ENCODE peak calls at places on chromosomes 3 and 15, in eight cellular contexts. One of them, this sample, is unnamed.

GRCh38 chr15:73822998-73823397 is 50.4 kb upstream of the TBC1D21 start:
- DNase-seq in GM23338: peak; percentile 68
- DNase-seq in GM12892: no peak
- DNase-seq in sigmoid colon: no peak
- DNase-seq in upper lobe of left lung: no peak
- DNase-seq in HL-60: no peak
- DNase-seq in breast epithelium: no peak
- DNase-seq in GM12891: no peak
- DNase-seq in this sample: no peak

GRCh38 chr15:67165653-67166260 is 88.7 kb downstream of the AAGAB start:
- DNase-seq in GM23338: peak; percentile 84
- DNase-seq in GM12892: no peak
- DNase-seq in sigmoid colon: peak; percentile 52
- DNase-seq in upper lobe of left lung: no peak
- DNase-seq in HL-60: no peak
- DNase-seq in breast epithelium: no peak
- DNase-seq in GM12891: no peak
- DNase-seq in this sample: no peak

GRCh38 chr3:3615533-3615932 is 183.7 kb upstream of the LRRN1 start:
- DNase-seq in GM23338: no peak
- DNase-seq in GM12892: no peak
- DNase-seq in sigmoid colon: no peak
- DNase-seq in upper lobe of left lung: no peak
- DNase-seq in HL-60: no peak
- DNase-seq in breast epithelium: no peak
- DNase-seq in GM12891: no peak
- DNase-seq in this sample: no peak

GRCh38 chr15:85592148-85592547 is 202.6 kb downstream of the KLHL25 start:
- DNase-seq in GM23338: peak; percentile 21
- DNase-seq in GM12892: no peak
- DNase-seq in sigmoid colon: no peak
- DNase-seq in upper lobe of left lung: no peak
- DNase-seq in HL-60: no peak
- DNase-seq in breast epithelium: no peak
- DNase-seq in GM12891: no peak
- DNase-seq in this sample: no peak

GRCh38 chr15:78120523-78120922 is 10.7 kb downstream of the CIB2 start:
- DNase-seq in GM23338: peak; percentile 46
- DNase-seq in GM12892: no peak
- DNase-seq in sigmoid colon: no peak
- DNase-seq in upper lobe of left lung: no peak
- DNase-seq in HL-60: no peak
- DNase-seq in breast epithelium: no peak
- DNase-seq in GM12891: no peak
- DNase-seq in this sample: no peak

GRCh38 chr3:106826861-106827311 is 550.4 kb upstream of the CCDC54 start:
- DNase-seq in GM23338: no peak
- DNase-seq in GM12892: no peak
- DNase-seq in sigmoid colon: no peak
- DNase-seq in upper lobe of left lung: no peak
- DNase-seq in HL-60: no peak
- DNase-seq in breast epithelium: no peak
- DNase-seq in GM12891: no peak
- DNase-seq in this sample: no peak

GRCh38 chr15:36527512-36528162 is 51.8 kb upstream of the CDIN1 start:
- DNase-seq in GM23338: peak; percentile 39
- DNase-seq in GM12892: no peak
- DNase-seq in sigmoid colon: no peak
- DNase-seq in upper lobe of left lung: no peak
- DNase-seq in HL-60: no peak
- DNase-seq in breast epithelium: no peak
- DNase-seq in GM12891: no peak
- DNase-seq in this sample: no peak

GRCh38 chr3:37229291-37229690 is 54.9 kb upstream of the LRRFIP2 start:
- DNase-seq in GM23338: no peak
- DNase-seq in GM12892: no peak
- DNase-seq in sigmoid colon: no peak
- DNase-seq in upper lobe of left lung: no peak
- DNase-seq in HL-60: no peak
- DNase-seq in breast epithelium: no peak
- DNase-seq in GM12891: no peak
- DNase-seq in this sample: no peak

GRCh38 chr3:190064112-190064511 is 56.6 kb downstream of the P3H2 start:
- DNase-seq in GM23338: no peak
- DNase-seq in GM12892: no peak
- DNase-seq in sigmoid colon: no peak
- DNase-seq in upper lobe of left lung: no peak
- DNase-seq in HL-60: no peak
- DNase-seq in breast epithelium: no peak
- DNase-seq in GM12891: no peak
- DNase-seq in this sample: peak; percentile 25

GRCh38 chr15:101244039-101244781 is 7.6 kb downstream of the CHSY1 start:
- DNase-seq in GM23338: no peak
- DNase-seq in GM12892: no peak
- DNase-seq in sigmoid colon: no peak
- DNase-seq in upper lobe of left lung: no peak
- DNase-seq in HL-60: peak; percentile 49
- DNase-seq in breast epithelium: no peak
- DNase-seq in GM12891: no peak
- DNase-seq in this sample: no peak

GRCh38 chr15:101244889-101245668 is 6.8 kb downstream of the CHSY1 start:
- DNase-seq in GM23338: no peak
- DNase-seq in GM12892: no peak
- DNase-seq in sigmoid colon: no peak
- DNase-seq in upper lobe of left lung: no peak
- DNase-seq in HL-60: no peak
- DNase-seq in breast epithelium: no peak
- DNase-seq in GM12891: no peak
- DNase-seq in this sample: no peak

GRCh38 chr15:101246824-101247745 is 4.8 kb downstream of the CHSY1 start:
- DNase-seq in GM23338: no peak
- DNase-seq in GM12892: no peak
- DNase-seq in sigmoid colon: no peak
- DNase-seq in upper lobe of left lung: no peak
- DNase-seq in HL-60: no peak
- DNase-seq in breast epithelium: no peak
- DNase-seq in GM12891: no peak
- DNase-seq in this sample: no peak

GRCh38 chr15:101248274-101248673 is 3.6 kb downstream of the CHSY1 start:
- DNase-seq in GM23338: no peak
- DNase-seq in GM12892: no peak
- DNase-seq in sigmoid colon: no peak
- DNase-seq in upper lobe of left lung: no peak
- DNase-seq in HL-60: no peak
- DNase-seq in breast epithelium: no peak
- DNase-seq in GM12891: no peak
- DNase-seq in this sample: no peak

GRCh38 chr15:101246391-101246790 is 5.5 kb downstream of the CHSY1 start:
- DNase-seq in GM23338: no peak
- DNase-seq in GM12892: no peak
- DNase-seq in sigmoid colon: no peak
- DNase-seq in upper lobe of left lung: no peak
- DNase-seq in HL-60: no peak
- DNase-seq in breast epithelium: no peak
- DNase-seq in GM12891: no peak
- DNase-seq in this sample: no peak
- TF ChIP-seq POLR2AphosphoS5 in GM23338: no peak
- TF ChIP-seq POLR2AphosphoS5 in GM12892: no peak
- TF ChIP-seq POLR2AphosphoS5 in sigmoid colon: no peak
- TF ChIP-seq POLR2AphosphoS5 in upper lobe of left lung: no peak
- TF ChIP-seq POLR2AphosphoS5 in HL-60: no peak
- TF ChIP-seq POLR2AphosphoS5 in breast epithelium: no peak
- TF ChIP-seq POLR2AphosphoS5 in GM12891: no peak
- TF ChIP-seq POLR2AphosphoS5 in this sample: no peak

DNA sequence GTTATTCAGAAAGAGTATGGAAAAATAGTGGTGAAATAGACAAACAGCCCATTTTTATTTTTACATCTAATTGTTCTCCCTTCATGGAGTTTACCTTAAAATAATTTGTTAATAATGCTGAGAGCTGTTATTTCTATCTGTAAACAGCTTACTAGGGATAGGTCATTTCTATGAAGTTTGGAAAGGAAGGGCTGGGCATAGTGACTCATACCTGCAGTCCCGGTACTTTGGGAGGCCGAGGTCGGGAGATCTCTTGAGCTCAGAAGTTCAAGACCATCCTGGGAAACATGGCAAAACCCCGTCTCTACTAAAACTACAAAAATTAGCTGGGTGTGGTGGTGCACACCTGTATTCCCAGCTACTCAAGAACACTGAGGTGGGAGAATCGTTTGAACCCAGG is 624.3 kb upstream of the LMCD1 start:
- DNase-seq in GM23338: no peak
- DNase-seq in GM12892: no peak
- DNase-seq in sigmoid colon: no peak
- DNase-seq in upper lobe of left lung: no peak
- DNase-seq in HL-60: no peak
- DNase-seq in breast epithelium: no peak
- DNase-seq in GM12891: no peak
- DNase-seq in this sample: no peak
- TF ChIP-seq POLR2AphosphoS5 in GM23338: no peak
- TF ChIP-seq POLR2AphosphoS5 in GM12892: no peak
- TF ChIP-seq POLR2AphosphoS5 in sigmoid colon: no peak
- TF ChIP-seq POLR2AphosphoS5 in upper lobe of left lung: no peak
- TF ChIP-seq POLR2AphosphoS5 in HL-60: no peak
- TF ChIP-seq POLR2AphosphoS5 in breast epithelium: no peak
- TF ChIP-seq POLR2AphosphoS5 in GM12891: no peak
- TF ChIP-seq POLR2AphosphoS5 in this sample: no peak

DNA sequence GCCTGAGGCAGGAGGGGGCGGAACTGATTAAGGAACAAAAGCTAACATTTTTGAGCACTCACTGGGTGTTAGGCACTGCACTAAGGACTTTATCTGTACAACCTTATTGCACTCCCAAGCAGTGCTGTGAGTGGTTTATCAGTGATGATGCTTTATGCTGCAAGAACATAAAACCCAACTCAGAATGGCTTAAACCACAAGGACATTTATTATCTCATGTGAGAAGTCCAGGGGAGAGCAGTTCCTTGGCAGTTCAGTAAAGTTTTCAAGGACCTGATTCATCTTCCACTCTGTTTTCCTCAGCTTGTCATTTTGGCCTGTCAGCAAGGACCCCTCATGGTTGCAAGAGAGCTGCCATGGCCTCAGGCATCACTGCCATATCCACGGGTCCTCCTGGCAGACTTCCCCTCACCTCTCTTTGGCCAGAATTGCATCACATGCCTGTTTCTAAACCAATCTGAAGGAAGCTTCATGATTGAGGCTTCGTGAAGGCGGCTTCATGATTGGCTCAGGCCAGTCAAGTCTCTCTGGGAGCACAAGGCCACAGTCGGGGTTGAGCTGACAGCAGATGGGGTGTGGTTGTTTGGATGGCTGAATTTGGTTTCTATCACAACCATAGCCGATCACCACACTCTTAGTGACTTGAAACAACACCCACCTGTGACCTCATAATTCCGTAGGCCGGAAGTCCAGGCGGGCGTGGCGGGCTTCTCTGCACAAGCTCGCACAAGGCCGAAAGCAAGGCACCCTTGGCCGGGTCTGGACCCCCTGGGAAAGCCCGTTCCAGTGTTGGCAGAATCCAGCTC is 15.8 kb downstream of the EFCC1 start:
- DNase-seq in GM23338: no peak
- DNase-seq in GM12892: no peak
- DNase-seq in sigmoid colon: no peak
- DNase-seq in upper lobe of left lung: no peak
- DNase-seq in HL-60: no peak
- DNase-seq in breast epithelium: no peak
- DNase-seq in GM12891: peak; percentile 55
- DNase-seq in this sample: no peak
- TF ChIP-seq POLR2AphosphoS5 in GM23338: no peak
- TF ChIP-seq POLR2AphosphoS5 in GM12892: no peak
- TF ChIP-seq POLR2AphosphoS5 in sigmoid colon: no peak
- TF ChIP-seq POLR2AphosphoS5 in upper lobe of left lung: no peak
- TF ChIP-seq POLR2AphosphoS5 in HL-60: no peak
- TF ChIP-seq POLR2AphosphoS5 in breast epithelium: no peak
- TF ChIP-seq POLR2AphosphoS5 in GM12891: no peak
- TF ChIP-seq POLR2AphosphoS5 in this sample: no peak

DNA sequence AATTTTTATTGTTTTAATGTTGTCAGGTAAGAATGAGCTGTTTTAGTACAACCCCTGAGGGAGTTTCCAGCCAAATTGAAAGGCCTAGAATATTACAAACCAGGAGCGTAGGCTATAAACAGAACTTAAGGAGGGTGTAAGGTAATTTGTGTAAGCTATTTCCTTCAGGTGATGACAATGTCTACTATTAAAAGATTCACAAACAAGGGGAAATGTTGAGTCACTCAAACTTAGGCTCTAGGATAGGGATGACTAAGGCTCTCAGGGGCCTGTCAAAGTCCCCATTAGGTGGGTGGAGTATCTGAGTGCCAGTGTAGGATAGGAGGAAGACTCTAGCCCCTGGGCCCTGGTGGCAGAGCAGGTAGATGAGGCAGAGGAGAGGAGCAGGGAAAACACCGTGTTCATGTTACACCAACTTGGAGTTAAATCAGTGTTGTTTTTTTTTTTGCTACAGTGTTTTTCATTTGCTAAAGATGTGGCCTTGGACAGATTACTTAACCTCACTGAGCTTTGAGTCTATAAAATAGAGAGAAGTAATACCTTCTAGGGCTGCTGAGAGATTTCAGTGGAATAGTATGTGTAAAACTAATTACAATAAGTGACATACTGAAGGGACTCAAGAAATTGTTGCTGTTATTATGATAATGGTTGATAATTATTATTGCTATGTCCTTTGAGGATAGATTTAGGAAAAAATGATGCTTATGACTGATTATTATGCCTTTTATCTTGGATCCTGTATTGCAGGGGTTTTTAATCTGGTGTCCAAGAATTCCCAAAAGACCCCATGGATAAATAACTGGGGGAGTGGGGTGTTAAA is 10.2 kb downstream of the TM4SF1 start:
- DNase-seq in GM23338: peak; percentile 24
- DNase-seq in GM12892: no peak
- DNase-seq in sigmoid colon: no peak
- DNase-seq in upper lobe of left lung: no peak
- DNase-seq in HL-60: no peak
- DNase-seq in breast epithelium: no peak
- DNase-seq in GM12891: no peak
- DNase-seq in this sample: no peak
- TF ChIP-seq POLR2AphosphoS5 in GM23338: no peak
- TF ChIP-seq POLR2AphosphoS5 in GM12892: no peak
- TF ChIP-seq POLR2AphosphoS5 in sigmoid colon: peak; percentile 29
- TF ChIP-seq POLR2AphosphoS5 in upper lobe of left lung: no peak
- TF ChIP-seq POLR2AphosphoS5 in HL-60: no peak
- TF ChIP-seq POLR2AphosphoS5 in breast epithelium: no peak
- TF ChIP-seq POLR2AphosphoS5 in GM12891: no peak
- TF ChIP-seq POLR2AphosphoS5 in this sample: no peak

DNA sequence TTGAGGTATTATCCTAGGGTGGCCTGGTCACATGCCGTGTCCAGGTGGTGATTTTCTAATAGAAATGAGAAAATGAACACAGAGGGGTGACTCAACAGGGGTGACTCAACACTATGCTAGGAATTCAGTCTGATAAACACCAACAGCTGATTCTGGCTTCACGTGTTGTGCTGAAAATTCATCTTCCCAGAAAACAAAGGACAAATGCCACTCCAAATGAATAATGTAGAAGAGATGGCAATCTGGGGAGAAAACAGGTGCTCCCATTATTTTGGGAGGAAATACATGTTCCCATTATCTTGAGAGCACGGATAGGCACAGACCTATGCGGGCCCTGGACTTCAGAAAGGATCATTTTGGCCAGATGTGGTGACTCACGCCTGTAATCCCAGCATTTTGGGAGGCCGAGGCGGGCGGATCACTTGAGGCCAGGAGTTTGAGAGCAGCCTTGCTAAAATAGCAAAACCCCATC is 101.2 kb upstream of the MEX3B start:
- DNase-seq in GM23338: no peak
- DNase-seq in GM12892: no peak
- DNase-seq in sigmoid colon: no peak
- DNase-seq in upper lobe of left lung: no peak
- DNase-seq in HL-60: no peak
- DNase-seq in breast epithelium: no peak
- DNase-seq in GM12891: no peak
- DNase-seq in this sample: no peak
- TF ChIP-seq POLR2AphosphoS5 in GM23338: no peak
- TF ChIP-seq POLR2AphosphoS5 in GM12892: no peak
- TF ChIP-seq POLR2AphosphoS5 in sigmoid colon: peak; percentile 24
- TF ChIP-seq POLR2AphosphoS5 in upper lobe of left lung: no peak
- TF ChIP-seq POLR2AphosphoS5 in HL-60: no peak
- TF ChIP-seq POLR2AphosphoS5 in breast epithelium: no peak
- TF ChIP-seq POLR2AphosphoS5 in GM12891: no peak
- TF ChIP-seq POLR2AphosphoS5 in this sample: no peak